ENCODE peak calls at places on chromosomes 12 and 14, in four cellular contexts. C is A549, Z is K562, Q is suprapubic skin. A is an unnamed sample.

GRCh38 chr14:68285421-68286179 is 466.0 kb downstream of the RAD51B start:
- DNase-seq in Q (no peak), C (no peak), Z (no peak), A (no peak)

GRCh38 chr12:80553316-80553715 is 109.3 kb downstream of the PTPRQ start:
- DNase-seq in Q (no peak), C (peak; percentile 27), Z (no peak), A (peak; percentile 21)

GRCh38 chr14:61553730-61554641 is 141.3 kb upstream of the HIF1A start:
- DNase-seq in Q (no peak), Z (no peak), C (peak; percentile 97), A (peak; percentile 35)

GRCh38 chr12:75623631-75624118 is 112.3 kb upstream of the KRR1 start:
- DNase-seq in C (peak; percentile 81), Z (no peak), Q (no peak), A (peak; percentile 15)

GRCh38 chr12:47910486-47910885 is 5.7 kb upstream of the VDR start:
- DNase-seq in Q (no peak), C (no peak), Z (no peak), A (no peak)

GRCh38 chr12:65656904-65657351 is 167.4 kb upstream of the HMGA2 start:
- DNase-seq in Z (peak; percentile 26), Q (no peak), C (peak; percentile 66), A (no peak)

GRCh38 chr14:33454707-33455106 is 496.2 kb downstream of the EGLN3 start:
- DNase-seq in Q (no peak), C (no peak), Z (no peak), A (no peak)

GRCh38 chr12:78316150-78316549 is 485.5 kb downstream of the NAV3 start:
- DNase-seq in Q (no peak), C (no peak), Z (no peak), A (no peak)

GRCh38 chr12:120316798-120317257 is 10.8 kb downstream of the PLA2G1B start:
- DNase-seq in C (no peak), Z (peak; percentile 19), Q (no peak), A (no peak)

GRCh38 chr12:17148706-17149105 is 542.7 kb upstream of the LMO3 start:
- DNase-seq in C (peak; percentile 9), Q (no peak), Z (no peak), A (no peak)

GRCh38 chr12:123752046-123752445 is 10.1 kb upstream of the DNAH10 start:
- DNase-seq in Z (no peak), Q (no peak), C (no peak), A (no peak)

GRCh38 chr14:96271421-96271762 is 15.4 kb downstream of the BDKRB1 start:
- DNase-seq in Q (no peak), Z (no peak), C (no peak), A (no peak)

GRCh38 chr12:6195665-6196535 is 4.3 kb upstream of the CD9 start:
- DNase-seq in Q (peak; percentile 92), C (peak; percentile 87), Z (peak; percentile 83), A (peak; percentile 99)

GRCh38 chr12:19847294-19848059 is 408.2 kb downstream of the AEBP2 start:
- DNase-seq in Z (no peak), C (no peak), Q (no peak), A (no peak)

GRCh38 chr14:39419272-39419671 is 13.0 kb downstream of the FBXO33 start:
- DNase-seq in C (peak; percentile 6), Q (no peak), Z (no peak), A (no peak)

GRCh38 chr14:102510616-102511520 is 1.3 kb upstream of the ANKRD9 start:
- DNase-seq in Z (peak; percentile 72), C (peak; percentile 49), Q (no peak), A (no peak)

GRCh38 chr12:97538705-97539104 is 76.1 kb downstream of the RMST start:
- DNase-seq in Z (no peak), Q (no peak), C (no peak), A (no peak)

GRCh38 chr14:38481939-38482678 is 226.2 kb upstream of the CLEC14A start:
- DNase-seq in C (peak; percentile 29), Z (no peak), Q (no peak), A (no peak)

GRCh38 chr12:42679402-42679801 is 89.9 kb upstream of the PRICKLE1 start:
- DNase-seq in Z (no peak), Q (no peak), C (no peak), A (no peak)

GRCh38 chr12:1691123-1692007 is 495 bp downstream of the ADIPOR2 start:
- DNase-seq in Q (peak; percentile 80), Z (peak; percentile 38), C (no peak), A (peak; percentile 27)

GRCh38 chr14:50333010-50333409 is 20.9 kb downstream of the DMAC2L start:
- DNase-seq in C (no peak), Z (no peak), Q (no peak), A (no peak)

GRCh38 chr12:48795550-48796455 is 6.9 kb upstream of the ADCY6 start:
- DNase-seq in Z (peak; percentile 84), C (peak; percentile 87), Q (no peak), A (peak; percentile 89)

GRCh38 chr12:63753743-63754142 is 26.0 kb upstream of the RXYLT1 start:
- DNase-seq in C (peak; percentile 22), Q (no peak), Z (no peak), A (no peak)

GRCh38 chr14:48586099-48586498 is 910.7 kb upstream of the MDGA2 start:
- DNase-seq in C (no peak), Q (no peak), Z (no peak), A (no peak)

GRCh38 chr12:7130791-7131501 is 775 bp downstream of the CLSTN3 start:
- DNase-seq in Q (no peak), C (no peak), Z (peak; percentile 32), A (no peak)

GRCh38 chr12:43337571-43338497 is 214.2 kb downstream of the ADAMTS20 start:
- DNase-seq in C (no peak), Q (no peak), Z (no peak), A (no peak)

DNA sequence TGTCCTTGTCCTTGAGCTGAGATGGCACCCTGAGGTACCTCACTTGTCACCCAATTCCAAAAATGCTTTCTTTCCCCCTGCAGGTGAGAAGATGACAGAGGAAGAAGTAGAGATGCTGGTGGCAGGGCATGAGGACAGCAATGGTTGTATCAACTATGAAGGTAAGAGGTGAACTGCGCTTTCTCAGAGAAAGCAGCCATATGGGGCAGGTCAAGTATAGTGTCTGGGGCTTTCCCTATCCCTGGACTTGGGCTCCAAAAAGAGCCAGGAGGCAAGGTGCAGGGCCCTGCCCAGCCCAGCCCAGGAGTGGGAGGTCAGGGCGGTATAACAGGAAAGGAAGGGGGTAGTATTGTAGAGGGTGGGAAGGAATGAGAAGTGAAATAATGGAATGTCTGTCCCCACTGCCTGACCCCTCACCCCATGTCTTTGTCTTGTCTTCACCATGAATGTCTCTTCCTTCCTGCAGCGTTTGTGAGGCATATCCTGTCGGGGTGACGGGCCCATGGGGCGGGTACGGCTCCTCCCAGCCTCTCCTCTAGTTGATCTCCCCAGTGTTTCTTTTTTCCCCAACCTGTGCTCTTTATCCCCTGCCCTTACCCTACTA is 2.1 kb downstream of the MYL6 start:
- DNase-seq in Z (no peak), C (no peak), Q (no peak), A (no peak)
- TF ChIP-seq POLR2A in Z (peak; percentile 58), C (no peak), Q (no peak), A (no peak)

GRCh38 chr12:4273651-4274395 is at the start of gene CCND2:
- DNase-seq in C (peak; percentile 44), Z (peak; percentile 85), Q (peak; percentile 91), A (peak; percentile 27)
- TF ChIP-seq POLR2A in C (no peak), Z (peak; percentile 92), Q (peak; percentile 79), A (no peak)

GRCh38 chr12:13198240-13198639 is 1.7 kb downstream of the EMP1 start:
- DNase-seq in Q (no peak), Z (no peak), C (no peak), A (no peak)

GRCh38 chr12:13196302-13196921 is at the start of gene EMP1:
- DNase-seq in Q (peak; percentile 96), Z (no peak), C (peak; percentile 97), A (peak; percentile 44)

GRCh38 chr12:13195848-13196301 is 651 bp upstream of the EMP1 start:
- DNase-seq in Q (no peak), Z (no peak), C (peak; percentile 63), A (no peak)

GRCh38 chr12:13198921-13199320 is 2.4 kb downstream of the EMP1 start:
- DNase-seq in Z (no peak), C (no peak), Q (no peak), A (no peak)

DNA sequence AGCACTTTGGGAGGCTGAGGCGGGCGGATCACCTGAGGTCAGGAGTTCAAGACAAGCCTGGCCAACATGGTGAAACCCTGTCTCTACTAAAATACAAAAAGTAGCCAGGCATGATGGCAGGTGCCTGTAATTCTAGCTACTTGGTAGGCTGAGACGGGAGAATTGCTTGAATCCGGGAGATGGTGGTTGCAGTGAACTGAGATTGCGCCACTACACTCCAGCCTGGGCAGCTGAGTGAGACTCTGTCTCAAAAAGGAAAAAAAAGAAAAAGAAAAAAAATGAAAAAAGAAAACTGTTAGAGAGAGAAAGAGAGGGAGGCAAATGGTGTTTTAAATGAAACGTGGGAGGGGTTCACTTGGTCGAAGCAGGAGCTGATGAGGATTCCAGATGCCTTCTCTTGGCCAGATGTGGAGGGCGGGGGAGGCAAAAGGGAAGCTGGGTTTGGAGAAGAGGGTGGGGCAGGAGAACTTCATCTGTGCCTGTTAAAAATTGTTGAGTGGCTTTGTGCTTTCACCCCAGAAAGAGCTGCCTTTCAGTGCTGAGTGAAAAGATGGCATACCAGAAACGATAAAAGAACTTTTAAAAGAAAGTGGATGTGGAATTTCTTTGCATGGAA is 1.1 kb downstream of the EMP1 start:
- DNase-seq in C (no peak), Z (no peak), Q (peak; percentile 85), A (no peak)
- TF ChIP-seq POLR2A in C (no peak), Z (no peak), Q (peak; percentile 7), A (no peak)

GRCh38 chr12:52942914-52943207 is 6.1 kb upstream of the KRT18 start:
- DNase-seq in Q (no peak), Z (peak; percentile 4), C (no peak), A (no peak)

GRCh38 chr12:52945389-52946232 is 3.3 kb upstream of the KRT18 start:
- DNase-seq in Q (no peak), Z (peak; percentile 12), C (peak; percentile 94), A (no peak)

GRCh38 chr12:52944683-52945388 is 4.1 kb upstream of the KRT18 start:
- DNase-seq in C (no peak), Z (no peak), Q (no peak), A (no peak)

GRCh38 chr12:52946334-52946733 is 2.6 kb upstream of the KRT18 start:
- DNase-seq in Q (no peak), C (no peak), Z (no peak), A (no peak)

GRCh38 chr12:52942056-52942913 is 6.6 kb upstream of the KRT18 start:
- DNase-seq in Q (no peak), C (no peak), Z (peak; percentile 4), A (no peak)
- TF ChIP-seq POLR2A in Q (no peak), C (no peak), Z (no peak), A (no peak)

DNA sequence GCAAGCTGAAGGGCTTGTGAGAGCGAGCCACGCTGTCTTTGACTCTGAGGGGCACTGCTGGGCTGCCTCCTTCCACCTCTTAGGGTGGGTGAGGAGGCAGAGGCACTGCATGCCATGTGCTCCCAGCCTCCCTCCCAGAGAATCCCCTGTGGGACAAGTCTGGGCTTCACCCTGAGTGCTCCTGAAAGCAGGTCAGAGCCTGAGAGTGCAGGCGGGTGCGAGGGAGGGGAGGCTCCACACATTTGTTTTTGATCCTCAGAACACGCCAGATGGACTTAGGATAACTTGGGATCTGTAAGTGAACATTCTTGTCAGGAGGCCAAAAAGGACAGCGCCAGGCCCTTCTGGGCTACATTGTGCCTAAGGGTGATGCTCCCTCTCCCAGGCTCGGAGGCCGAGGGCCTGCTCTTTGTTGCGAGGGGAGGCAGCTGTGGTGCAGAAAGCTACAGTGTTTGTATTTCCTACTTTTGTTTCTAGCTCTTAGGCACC is 155.4 kb downstream of the TMX1 start:
- DNase-seq in Z (no peak), Q (peak; percentile 84), C (peak; percentile 22), A (peak; percentile 23)
- TF ChIP-seq POLR2A in Z (no peak), Q (no peak), C (no peak), A (no peak)

A was measured in H54.